ENCODE peak calls at places on chromosome 20, in nine cellular contexts. T is T-cell, Z is omental fat pad, J is progenitor cell of endocrine pancreas, F is astrocyte, R is GM12892, C is NCI-H1092 treated with DMSO at 0.1 percent for 48 hours, H is BJ, L is AG20443. S is an unnamed sample.

GRCh38 chr20:25242231-25242630 is 5.7 kb upstream of the PYGB start:
- DNase-seq in T (no peak), Z (no peak), J (no peak), F (no peak), R (no peak), C (peak), H (no peak), L (no peak), S (peak)

GRCh38 chr20:237479-237878 is 10.4 kb downstream of the DEFB129 start:
- DNase-seq in T (no peak), Z (no peak), J (no peak), F (no peak), R (no peak), C (no peak), H (no peak), L (no peak), S (no peak)

GRCh38 chr20:63044605-63045004 is 37.8 kb upstream of the BHLHE23 start:
- DNase-seq in T (no peak), Z (no peak), J (no peak), F (no peak), R (no peak), C (no peak), H (no peak), L (no peak), S (no peak)

GRCh38 chr20:63863798-63864544 is 1.1 kb upstream of the TPD52L2 start:
- DNase-seq in T (peak), Z (peak), J (peak), F (peak), R (peak), C (peak), H (peak), L (peak), S (peak)

GRCh38 chr20:44006578-44006977 is 91.9 kb downstream of the TOX2 start:
- DNase-seq in T (no peak), Z (no peak), J (no peak), F (no peak), R (no peak), C (no peak), H (no peak), L (no peak), S (no peak)

GRCh38 chr20:23932256-23932655 is 52.7 kb upstream of the CST5 start:
- DNase-seq in T (no peak), Z (no peak), J (no peak), F (no peak), R (no peak), C (no peak), H (no peak), L (no peak), S (no peak)

GRCh38 chr20:52204136-52204535 is 12.6 kb upstream of the ZFP64 start:
- DNase-seq in T (no peak), Z (no peak), J (no peak), F (no peak), R (no peak), C (no peak), H (no peak), L (no peak), S (no peak)

GRCh38 chr20:62201173-62202082 is 18.6 kb downstream of the MTG2 start:
- DNase-seq in T (no peak), Z (no peak), J (no peak), F (no peak), R (peak), C (peak), H (no peak), L (no peak), S (peak)

GRCh38 chr20:24842591-24843442 is 106.3 kb upstream of the CST7 start:
- DNase-seq in T (no peak), Z (no peak), J (no peak), F (no peak), R (no peak), C (no peak), H (no peak), L (no peak), S (no peak)

GRCh38 chr20:34951252-34951651 is 4.4 kb downstream of the GSS start:
- DNase-seq in T (no peak), Z (no peak), J (no peak), F (no peak), R (no peak), C (no peak), H (no peak), L (no peak), S (no peak)

GRCh38 chr20:2544211-2544610 is 7.8 kb downstream of the TMC2 start:
- DNase-seq in T (no peak), Z (no peak), J (no peak), F (no peak), R (no peak), C (no peak), H (no peak), L (no peak), S (no peak)

GRCh38 chr20:36167826-36168634 is 13.5 kb downstream of the EPB41L1 start:
- DNase-seq in T (no peak), Z (no peak), J (no peak), F (peak), R (no peak), C (no peak), H (no peak), L (peak), S (no peak)

GRCh38 chr20:57473246-57474042 is 51.5 kb downstream of the CTCFL start:
- DNase-seq in T (peak), Z (no peak), J (no peak), F (no peak), R (peak), C (no peak), H (no peak), L (peak), S (peak)

GRCh38 chr20:30484009-30484748 is 773.3 kb upstream of the DEFB115 start:
- DNase-seq in T (no peak), Z (no peak), J (no peak), F (no peak), R (no peak), C (no peak), H (no peak), L (peak), S (no peak)

GRCh38 chr20:12594410-12595130 is 414.2 kb upstream of the SPTLC3 start:
- DNase-seq in T (no peak), Z (no peak), J (no peak), F (no peak), R (no peak), C (no peak), H (no peak), L (no peak), S (peak)

GRCh38 chr20:17228624-17229061 is 1.8 kb downstream of the PCSK2 start:
- DNase-seq in T (no peak), Z (no peak), J (peak), F (no peak), R (no peak), C (peak), H (no peak), L (no peak), S (peak)

GRCh38 chr20:44704551-44704971 is 10.6 kb upstream of the CCN5 start:
- DNase-seq in T (no peak), Z (no peak), J (no peak), F (peak), R (no peak), C (no peak), H (peak), L (peak), S (no peak)

GRCh38 chr20:54005524-54005923 is 64.9 kb downstream of the BCAS1 start:
- DNase-seq in T (no peak), Z (no peak), J (no peak), F (no peak), R (no peak), C (no peak), H (no peak), L (no peak), S (no peak)

GRCh38 chr20:414161-414560 is 6.1 kb downstream of the RBCK1 start:
- DNase-seq in T (no peak), Z (no peak), J (no peak), F (no peak), R (no peak), C (no peak), H (no peak), L (no peak), S (no peak)

GRCh38 chr20:10922941-10923340 is 249.1 kb upstream of the JAG1 start:
- DNase-seq in T (no peak), Z (no peak), J (no peak), F (peak), R (no peak), C (no peak), H (peak), L (peak), S (no peak)

GRCh38 chr20:5949943-5950270 is 426 bp downstream of the TRMT6 start:
- DNase-seq in T (no peak), Z (no peak), J (no peak), F (no peak), R (no peak), C (no peak), H (no peak), L (no peak), S (no peak)

GRCh38 chr20:17782768-17783167 is 83.0 kb downstream of the BANF2 start:
- DNase-seq in T (no peak), Z (no peak), J (no peak), F (no peak), R (no peak), C (no peak), H (no peak), L (no peak), S (no peak)

GRCh38 chr20:20130399-20130798 is 78.1 kb downstream of the CFAP61 start:
- DNase-seq in T (no peak), Z (no peak), J (no peak), F (no peak), R (no peak), C (peak), H (no peak), L (no peak), S (peak)

GRCh38 chr20:1773816-1774215 is 116.2 kb upstream of the SIRPG start:
- DNase-seq in T (no peak), Z (no peak), J (no peak), F (no peak), R (no peak), C (no peak), H (no peak), L (no peak), S (no peak)

GRCh38 chr20:56088381-56088780 is 83.1 kb upstream of the CBLN4 start:
- DNase-seq in T (no peak), Z (no peak), J (no peak), F (no peak), R (no peak), C (no peak), H (no peak), L (no peak), S (no peak)

GRCh38 chr20:2887715-2888114 is 14.4 kb downstream of the PTPRA start:
- DNase-seq in T (no peak), Z (no peak), J (no peak), F (no peak), R (no peak), C (no peak), H (no peak), L (no peak), S (no peak)

GRCh38 chr20:57710841-57711240 is 1.0 kb upstream of the PMEPA1 start:
- DNase-seq in T (no peak), Z (no peak), J (no peak), F (no peak), R (no peak), C (no peak), H (no peak), L (no peak), S (no peak)

GRCh38 chr20:25676164-25676809 is 20.4 kb downstream of the ZNF337 start:
- DNase-seq in T (no peak), Z (no peak), J (no peak), F (peak), R (no peak), C (no peak), H (peak), L (peak), S (no peak)

GRCh38 chr20:46433051-46433450 is 26.6 kb upstream of the ELMO2 start:
- DNase-seq in T (no peak), Z (no peak), J (no peak), F (no peak), R (no peak), C (no peak), H (no peak), L (no peak), S (no peak)

GRCh38 chr20:33239418-33239817 is 3.6 kb downstream of the BPIFA1 start:
- DNase-seq in T (no peak), Z (no peak), J (no peak), F (no peak), R (no peak), C (no peak), H (no peak), L (no peak), S (no peak)

GRCh38 chr20:53639647-53640440 is 46.2 kb upstream of the ZNF217 start:
- DNase-seq in T (no peak), Z (no peak), J (no peak), F (no peak), R (no peak), C (no peak), H (no peak), L (no peak), S (no peak)

GRCh38 chr20:23255658-23256385 is 94.8 kb upstream of the NXT1 start:
- DNase-seq in T (no peak), Z (no peak), J (no peak), F (no peak), R (no peak), C (no peak), H (no peak), L (no peak), S (no peak)